ENCODE peak calls at places on chromosomes 2 and 18, in eight cellular contexts. M is nephron progenitor cell; L is T-helper 1 cell; Q is tibial nerve; H is AG09309; O is stimulated activated CD4-positive, alpha-beta T cell treated with anti-CD3 and anti-CD28 coated beads, TNF-alpha, amount 100 ng/mL, for 4 hours; E is mammary epithelial cell; T is foreskin fibroblast. X is an unnamed sample.

GRCh38 chr2:29246388-29247300 is 131.4 kb downstream of the CLIP4 start:
- DNase-seq in O (no peak), L (no peak), M (no peak), T (no peak), E (no peak), H (no peak), Q (no peak), X (no peak)

GRCh38 chr2:193584001-193584400 is 1389.3 kb upstream of the TMEFF2 start:
- DNase-seq in H (no peak), O (no peak), T (peak), L (no peak), E (peak), M (peak), Q (no peak), X (no peak)

GRCh38 chr2:101204400-101205095 is 48.1 kb upstream of the CNOT11 start:
- DNase-seq in H (no peak), Q (no peak), T (peak), O (no peak), L (no peak), E (no peak), M (no peak), X (no peak)

GRCh38 chr18:48318481-48318880 is 90.7 kb downstream of the ZBTB7C start:
- DNase-seq in T (no peak), H (no peak), E (no peak), M (no peak), O (no peak), L (no peak), Q (no peak), X (no peak)

GRCh38 chr2:108614043-108614435 is 79.8 kb downstream of the LIMS1 start:
- DNase-seq in L (no peak), T (no peak), M (no peak), Q (no peak), H (no peak), E (no peak), O (no peak), X (no peak)

GRCh38 chr2:10452334-10452733 is 4.2 kb upstream of the ODC1 start:
- DNase-seq in T (peak), L (no peak), Q (no peak), M (no peak), H (peak), O (no peak), E (peak), X (no peak)

GRCh38 chr2:27798476-27798875 is 27.0 kb downstream of the MRPL33 start:
- DNase-seq in O (no peak), H (no peak), Q (no peak), E (no peak), L (no peak), M (no peak), T (no peak), X (no peak)

GRCh38 chr2:201223089-201224073 is 37.0 kb upstream of the CASP8 start:
- DNase-seq in H (no peak), Q (no peak), L (no peak), O (no peak), E (no peak), M (no peak), T (peak), X (no peak)

GRCh38 chr2:137208361-137208973 is 443.1 kb downstream of the THSD7B start:
- DNase-seq in O (no peak), T (peak), L (no peak), M (no peak), E (peak), H (no peak), Q (no peak), X (no peak)

GRCh38 chr2:164624296-164624695 is 3.0 kb upstream of the GRB14 start:
- DNase-seq in O (no peak), M (no peak), Q (no peak), L (no peak), H (no peak), E (no peak), T (no peak), X (no peak)

GRCh38 chr2:39119732-39120520 is 925 bp downstream of the SOS1 start:
- DNase-seq in L (peak), M (peak), T (peak), Q (no peak), O (no peak), E (peak), H (no peak), X (peak)

GRCh38 chr2:31675485-31675901 is 94.8 kb upstream of the SRD5A2 start:
- DNase-seq in H (no peak), O (no peak), L (no peak), M (peak), Q (no peak), E (no peak), T (no peak), X (no peak)